ENCODE peak calls at places on chromosomes 11 and 22, in four cellular contexts. O is adrenal gland, M is colonic mucosa, D is left lung. U is an unnamed sample. For H3K9me3, the result is how much of the 10 kb centered on the place peaks cover.

GRCh38 chr22:43060213-43060612 is 29.0 kb downstream of the TTLL1 start:
- DNase-seq in O (no peak), M (peak), D (no peak), U (no peak)

GRCh38 chr11:102751673-102752072 is 26.9 kb upstream of the MMP8 start:
- DNase-seq in O (no peak), M (no peak), D (no peak), U (no peak)

GRCh38 chr22:24214467-24215285 is 30.2 kb downstream of the GGT5 start:
- DNase-seq in O (no peak), M (no peak), D (no peak), U (no peak)

GRCh38 chr11:65912840-65913239 is 6.0 kb downstream of the C11orf68 start:
- DNase-seq in O (no peak), M (no peak), D (no peak), U (peak)

GRCh38 chr11:120172921-120173705 is 35.2 kb upstream of the TRIM29 start:
- DNase-seq in O (peak), M (no peak), D (no peak), U (no peak)

GRCh38 chr11:75760710-75761493 is 7.7 kb upstream of the DGAT2 start:
- DNase-seq in O (no peak), M (no peak), D (no peak), U (no peak)

GRCh38 chr11:59172345-59173079 is 580 bp downstream of the DTX4 start:
- DNase-seq in O (no peak), M (peak), D (no peak), U (no peak)

GRCh38 chr11:78802058-78802633 is 227.5 kb upstream of the NARS2 start:
- DNase-seq in O (no peak), M (no peak), D (peak), U (no peak)

GRCh38 chr22:34105461-34106062 is 185.3 kb upstream of the LARGE1 start:
- DNase-seq in O (peak), M (peak), D (peak), U (no peak)

GRCh38 chr11:57567512-57568329 is at the start of gene UBE2L6:
- DNase-seq in O (peak), M (peak), D (peak), U (no peak)

GRCh38 chr11:61698173-61698965 is 18.2 kb downstream of the DAGLA start:
- DNase-seq in O (peak), M (no peak), D (no peak), U (no peak)

GRCh38 chr22:42179616-42180015 is 49.0 kb upstream of the CYP2D6 start:
- DNase-seq in O (no peak), M (no peak), D (no peak), U (no peak)

GRCh38 chr22:30485362-30485988 is 13.7 kb upstream of the SEC14L3 start:
- DNase-seq in O (peak), M (peak), D (peak), U (no peak)

GRCh38 chr22:48635031-48635430 is 1192.6 kb downstream of the BRD1 start:
- DNase-seq in O (no peak), M (no peak), D (no peak), U (no peak)
- H3K9me3 ChIP-seq in O (under half), M (under half), D (under half), U (under half)

GRCh38 chr11:128421577-128421976 is 165.8 kb downstream of the ETS1 start:
- DNase-seq in O (no peak), M (no peak), D (no peak), U (no peak)
- H3K9me3 ChIP-seq in O (under half), M (under half), D (under half), U (under half)

GRCh38 chr22:16829985-16830384 is 4.8 kb upstream of the XKR3 start:
- DNase-seq in O (no peak), M (no peak), D (no peak), U (no peak)
- H3K9me3 ChIP-seq in O (under half), M (under half), D (under half), U (under half)

GRCh38 chr22:11360632-11361031 is 4167.4 kb upstream of the OR11H1 start:
- DNase-seq in O (no peak), M (no peak), D (no peak), U (no peak)
- H3K9me3 ChIP-seq in O (under half), M (under half), D (under half), U (under half)

DNA sequence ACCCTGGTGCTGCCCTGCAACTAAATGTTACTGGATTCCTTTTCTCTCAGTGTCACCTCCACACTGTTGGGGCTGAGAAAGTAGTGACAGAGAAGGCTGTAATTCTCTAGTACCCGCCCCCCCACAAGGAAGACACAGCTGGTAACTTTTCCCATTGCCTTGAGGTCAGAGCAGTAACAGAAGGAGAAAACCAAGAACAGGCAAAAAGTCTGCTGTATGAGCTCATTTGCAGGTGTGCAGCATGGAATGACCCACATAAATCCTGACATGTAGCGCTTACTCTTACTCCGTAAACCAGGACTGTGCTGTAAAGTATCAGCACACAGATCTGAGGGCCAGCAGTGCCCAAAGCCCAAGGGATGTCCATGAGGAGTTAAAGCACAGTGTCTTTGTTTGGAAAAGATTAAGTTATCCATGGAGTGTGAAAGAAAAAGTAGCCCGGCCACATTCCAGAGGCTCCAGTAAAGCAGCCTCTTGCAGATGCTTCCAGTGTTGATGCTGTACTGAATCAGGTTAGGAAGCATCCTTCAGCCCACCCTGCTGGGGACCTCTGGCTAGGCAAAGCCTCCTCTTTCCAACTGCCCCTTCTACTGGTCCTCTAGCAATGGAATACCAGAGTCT is 120.6 kb downstream of the PLEKHA7 start:
- DNase-seq in O (no peak), M (no peak), D (no peak), U (no peak)
- H3K9me3 ChIP-seq in O (under half), M (under half), D (under half), U (under half)

DNA sequence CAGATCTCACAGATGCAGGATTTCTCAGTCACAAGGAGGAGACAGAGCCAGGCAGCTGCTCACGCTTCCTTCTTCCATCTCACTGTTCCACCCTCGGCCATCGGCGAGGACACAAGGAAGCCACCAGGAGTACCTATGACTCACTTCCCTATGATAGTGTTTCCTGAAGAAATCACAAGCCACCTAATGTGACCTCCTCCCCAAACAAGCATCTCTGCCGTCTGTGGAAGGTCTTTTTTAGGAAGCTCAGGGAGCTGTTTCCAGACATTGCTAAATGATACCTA is 672.7 kb downstream of the TBC1D22A start:
- DNase-seq in O (no peak), M (no peak), D (no peak), U (no peak)
- H3K9me3 ChIP-seq in O (under half), M (under half), D (under half), U (under half)

GRCh38 chr11:3367221-3367620 is 11.7 kb downstream of the ZNF195 start:
- DNase-seq in O (no peak), M (no peak), D (no peak), U (no peak)
- H3K9me3 ChIP-seq in O (under half), M (under half), D (under half), U (under half)

GRCh38 chr22:48358886-48359612 is 1468.6 kb downstream of the BRD1 start:
- DNase-seq in O (no peak), M (no peak), D (no peak), U (no peak)

GRCh38 chr22:48356731-48357130 is 1470.9 kb downstream of the BRD1 start:
- DNase-seq in O (no peak), M (no peak), D (no peak), U (no peak)

GRCh38 chr22:48357196-48357595 is 1470.5 kb downstream of the BRD1 start:
- DNase-seq in O (no peak), M (no peak), D (no peak), U (no peak)

GRCh38 chr22:48359613-48359965 is 1468.1 kb downstream of the BRD1 start:
- DNase-seq in O (no peak), M (no peak), D (no peak), U (no peak)

DNA sequence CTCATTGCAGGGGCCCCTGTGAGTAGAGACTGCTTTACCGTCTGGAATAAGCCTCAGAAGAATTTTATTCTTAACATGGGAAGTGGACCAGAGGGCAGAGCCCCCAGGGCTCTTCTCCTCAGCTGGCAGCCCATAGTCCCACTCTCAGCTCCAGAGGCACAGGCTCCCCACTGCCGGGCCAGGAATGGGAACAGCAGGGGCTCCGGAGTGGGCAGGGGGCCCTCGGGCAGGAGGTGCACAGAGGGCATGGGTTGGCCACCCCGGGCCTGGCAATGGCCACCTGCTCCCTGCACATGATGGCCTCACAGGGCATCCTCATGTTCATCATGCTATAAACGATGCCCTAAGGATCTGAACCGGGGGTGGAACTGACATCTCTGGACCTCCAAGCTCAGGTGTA is 1469.7 kb downstream of the BRD1 start:
- DNase-seq in O (no peak), M (no peak), D (no peak), U (peak)
- H3K9me3 ChIP-seq in O (under half), M (under half), D (under half), U (under half)